ENCODE peak calls at places on chromosomes 11 and 22, in nine cellular contexts. One of them, this sample, is unnamed.

GRCh38 chr11:125423247-125423849 is 72.7 kb downstream of the FEZ1 start:
- DNase-seq in hepatocyte: peak
- DNase-seq in CD4-positive, alpha-beta T cell: no peak
- DNase-seq in retina: no peak
- DNase-seq in heart left ventricle: no peak
- DNase-seq in choroid plexus epithelial cell: peak
- DNase-seq in substantia nigra: no peak
- DNase-seq in coronary artery: no peak
- DNase-seq in effector memory CD4-positive, alpha-beta T cell: no peak
- DNase-seq in this sample: no peak

GRCh38 chr22:38467438-38467903 is 425 bp upstream of the KDELR3 start:
- DNase-seq in hepatocyte: no peak
- DNase-seq in CD4-positive, alpha-beta T cell: no peak
- DNase-seq in substantia nigra: no peak
- DNase-seq in coronary artery: no peak
- DNase-seq in retina: no peak
- DNase-seq in heart left ventricle: peak
- DNase-seq in effector memory CD4-positive, alpha-beta T cell: no peak
- DNase-seq in choroid plexus epithelial cell: no peak
- DNase-seq in this sample: no peak

GRCh38 chr22:23533328-23533762 is 46.7 kb downstream of the IGLL1 start:
- DNase-seq in CD4-positive, alpha-beta T cell: peak
- DNase-seq in coronary artery: no peak
- DNase-seq in effector memory CD4-positive, alpha-beta T cell: no peak
- DNase-seq in heart left ventricle: no peak
- DNase-seq in hepatocyte: peak
- DNase-seq in choroid plexus epithelial cell: peak
- DNase-seq in retina: peak
- DNase-seq in substantia nigra: no peak
- DNase-seq in this sample: peak

GRCh38 chr22:17596226-17596625 is 32.3 kb downstream of the ATP6V1E1 start:
- DNase-seq in heart left ventricle: no peak
- DNase-seq in effector memory CD4-positive, alpha-beta T cell: no peak
- DNase-seq in retina: no peak
- DNase-seq in coronary artery: no peak
- DNase-seq in substantia nigra: no peak
- DNase-seq in hepatocyte: no peak
- DNase-seq in CD4-positive, alpha-beta T cell: no peak
- DNase-seq in choroid plexus epithelial cell: no peak
- DNase-seq in this sample: no peak

GRCh38 chr22:37162221-37163095 is 12.7 kb upstream of the IL2RB start:
- DNase-seq in CD4-positive, alpha-beta T cell: peak
- DNase-seq in substantia nigra: no peak
- DNase-seq in hepatocyte: no peak
- DNase-seq in retina: no peak
- DNase-seq in choroid plexus epithelial cell: peak
- DNase-seq in effector memory CD4-positive, alpha-beta T cell: peak
- DNase-seq in heart left ventricle: peak
- DNase-seq in coronary artery: no peak
- DNase-seq in this sample: no peak

GRCh38 chr11:65422633-65423515 is at the start of gene NEAT1:
- DNase-seq in heart left ventricle: peak
- DNase-seq in choroid plexus epithelial cell: peak
- DNase-seq in effector memory CD4-positive, alpha-beta T cell: peak
- DNase-seq in retina: peak
- DNase-seq in hepatocyte: peak
- DNase-seq in substantia nigra: peak
- DNase-seq in CD4-positive, alpha-beta T cell: peak
- DNase-seq in coronary artery: peak
- DNase-seq in this sample: peak

GRCh38 chr11:62217191-62217748 is 8.8 kb downstream of the SCGB2A1 start:
- DNase-seq in hepatocyte: peak
- DNase-seq in heart left ventricle: no peak
- DNase-seq in CD4-positive, alpha-beta T cell: no peak
- DNase-seq in retina: no peak
- DNase-seq in coronary artery: no peak
- DNase-seq in effector memory CD4-positive, alpha-beta T cell: no peak
- DNase-seq in choroid plexus epithelial cell: peak
- DNase-seq in substantia nigra: no peak
- DNase-seq in this sample: peak

GRCh38 chr11:64225608-64226506 is at the start of the genes NUDT22 and TRPT1:
- DNase-seq in coronary artery: peak
- DNase-seq in heart left ventricle: peak
- DNase-seq in substantia nigra: peak
- DNase-seq in effector memory CD4-positive, alpha-beta T cell: peak
- DNase-seq in CD4-positive, alpha-beta T cell: peak
- DNase-seq in hepatocyte: peak
- DNase-seq in choroid plexus epithelial cell: peak
- DNase-seq in retina: peak
- DNase-seq in this sample: peak

GRCh38 chr22:44179196-44179988 is 1.3 kb upstream of the PARVG start:
- DNase-seq in CD4-positive, alpha-beta T cell: no peak
- DNase-seq in effector memory CD4-positive, alpha-beta T cell: no peak
- DNase-seq in hepatocyte: no peak
- DNase-seq in heart left ventricle: no peak
- DNase-seq in coronary artery: no peak
- DNase-seq in choroid plexus epithelial cell: no peak
- DNase-seq in substantia nigra: no peak
- DNase-seq in retina: no peak
- DNase-seq in this sample: no peak

GRCh38 chr11:70725272-70725671 is 326.9 kb downstream of the CTTN start:
- DNase-seq in substantia nigra: no peak
- DNase-seq in coronary artery: no peak
- DNase-seq in heart left ventricle: no peak
- DNase-seq in retina: no peak
- DNase-seq in effector memory CD4-positive, alpha-beta T cell: no peak
- DNase-seq in hepatocyte: no peak
- DNase-seq in CD4-positive, alpha-beta T cell: no peak
- DNase-seq in choroid plexus epithelial cell: no peak
- DNase-seq in this sample: no peak

GRCh38 chr11:68440254-68440653 is 20.3 kb upstream of the PPP6R3 start:
- DNase-seq in coronary artery: no peak
- DNase-seq in choroid plexus epithelial cell: peak
- DNase-seq in CD4-positive, alpha-beta T cell: no peak
- DNase-seq in hepatocyte: no peak
- DNase-seq in heart left ventricle: no peak
- DNase-seq in substantia nigra: no peak
- DNase-seq in effector memory CD4-positive, alpha-beta T cell: no peak
- DNase-seq in retina: no peak
- DNase-seq in this sample: no peak

GRCh38 chr11:61138940-61139339 is 22.3 kb downstream of the VPS37C start:
- DNase-seq in CD4-positive, alpha-beta T cell: no peak
- DNase-seq in effector memory CD4-positive, alpha-beta T cell: no peak
- DNase-seq in substantia nigra: no peak
- DNase-seq in retina: no peak
- DNase-seq in coronary artery: no peak
- DNase-seq in choroid plexus epithelial cell: peak
- DNase-seq in hepatocyte: no peak
- DNase-seq in heart left ventricle: no peak
- DNase-seq in this sample: no peak

GRCh38 chr11:30586251-30587144 is at the start of gene MPPED2:
- DNase-seq in CD4-positive, alpha-beta T cell: no peak
- DNase-seq in choroid plexus epithelial cell: peak
- DNase-seq in hepatocyte: peak
- DNase-seq in substantia nigra: peak
- DNase-seq in effector memory CD4-positive, alpha-beta T cell: no peak
- DNase-seq in heart left ventricle: peak
- DNase-seq in coronary artery: peak
- DNase-seq in retina: peak
- DNase-seq in this sample: no peak

GRCh38 chr11:12884751-12885318 is 124.3 kb upstream of the RASSF10 start:
- DNase-seq in effector memory CD4-positive, alpha-beta T cell: no peak
- DNase-seq in hepatocyte: peak
- DNase-seq in substantia nigra: no peak
- DNase-seq in choroid plexus epithelial cell: peak
- DNase-seq in coronary artery: no peak
- DNase-seq in retina: no peak
- DNase-seq in CD4-positive, alpha-beta T cell: no peak
- DNase-seq in heart left ventricle: no peak
- DNase-seq in this sample: no peak

GRCh38 chr11:65147352-65148075 is 13.2 kb upstream of the SYVN1 start:
- DNase-seq in heart left ventricle: no peak
- DNase-seq in retina: no peak
- DNase-seq in coronary artery: no peak
- DNase-seq in choroid plexus epithelial cell: no peak
- DNase-seq in CD4-positive, alpha-beta T cell: no peak
- DNase-seq in effector memory CD4-positive, alpha-beta T cell: no peak
- DNase-seq in substantia nigra: no peak
- DNase-seq in hepatocyte: no peak
- DNase-seq in this sample: no peak

GRCh38 chr11:105670811-105671210 is 60.9 kb downstream of the GRIA4 start:
- DNase-seq in retina: no peak
- DNase-seq in choroid plexus epithelial cell: peak
- DNase-seq in effector memory CD4-positive, alpha-beta T cell: no peak
- DNase-seq in CD4-positive, alpha-beta T cell: no peak
- DNase-seq in hepatocyte: no peak
- DNase-seq in heart left ventricle: no peak
- DNase-seq in coronary artery: no peak
- DNase-seq in substantia nigra: no peak
- DNase-seq in this sample: no peak

GRCh38 chr11:8384199-8384821 is 120.6 kb upstream of the LMO1 start:
- DNase-seq in retina: no peak
- DNase-seq in choroid plexus epithelial cell: no peak
- DNase-seq in effector memory CD4-positive, alpha-beta T cell: no peak
- DNase-seq in substantia nigra: peak
- DNase-seq in coronary artery: peak
- DNase-seq in hepatocyte: peak
- DNase-seq in CD4-positive, alpha-beta T cell: no peak
- DNase-seq in heart left ventricle: peak
- DNase-seq in this sample: no peak

GRCh38 chr11:121426476-121427454 is 25.3 kb upstream of the SORL1 start:
- DNase-seq in choroid plexus epithelial cell: no peak
- DNase-seq in hepatocyte: peak
- DNase-seq in coronary artery: no peak
- DNase-seq in retina: peak
- DNase-seq in CD4-positive, alpha-beta T cell: peak
- DNase-seq in effector memory CD4-positive, alpha-beta T cell: no peak
- DNase-seq in substantia nigra: peak
- DNase-seq in heart left ventricle: peak
- DNase-seq in this sample: no peak

GRCh38 chr22:49349181-49349835 is 478.4 kb downstream of the BRD1 start:
- DNase-seq in substantia nigra: no peak
- DNase-seq in coronary artery: no peak
- DNase-seq in retina: no peak
- DNase-seq in CD4-positive, alpha-beta T cell: no peak
- DNase-seq in hepatocyte: no peak
- DNase-seq in effector memory CD4-positive, alpha-beta T cell: no peak
- DNase-seq in heart left ventricle: peak
- DNase-seq in choroid plexus epithelial cell: no peak
- DNase-seq in this sample: no peak

GRCh38 chr22:39496131-39496838 is 5.8 kb upstream of the MIEF1 start:
- DNase-seq in heart left ventricle: peak
- DNase-seq in hepatocyte: peak
- DNase-seq in choroid plexus epithelial cell: peak
- DNase-seq in substantia nigra: peak
- DNase-seq in CD4-positive, alpha-beta T cell: peak
- DNase-seq in retina: peak
- DNase-seq in effector memory CD4-positive, alpha-beta T cell: no peak
- DNase-seq in coronary artery: no peak
- DNase-seq in this sample: peak

GRCh38 chr11:34824425-34824824 is 91.8 kb downstream of the APIP start:
- DNase-seq in hepatocyte: no peak
- DNase-seq in coronary artery: no peak
- DNase-seq in substantia nigra: no peak
- DNase-seq in retina: no peak
- DNase-seq in choroid plexus epithelial cell: no peak
- DNase-seq in heart left ventricle: no peak
- DNase-seq in effector memory CD4-positive, alpha-beta T cell: no peak
- DNase-seq in CD4-positive, alpha-beta T cell: no peak
- DNase-seq in this sample: no peak

GRCh38 chr11:59456661-59457060 is at the start of gene OR4D6:
- DNase-seq in substantia nigra: no peak
- DNase-seq in coronary artery: no peak
- DNase-seq in CD4-positive, alpha-beta T cell: no peak
- DNase-seq in retina: no peak
- DNase-seq in effector memory CD4-positive, alpha-beta T cell: no peak
- DNase-seq in hepatocyte: no peak
- DNase-seq in heart left ventricle: no peak
- DNase-seq in choroid plexus epithelial cell: no peak
- DNase-seq in this sample: no peak

GRCh38 chr11:61482513-61482912 is 26.0 kb upstream of the LRRC10B start:
- DNase-seq in CD4-positive, alpha-beta T cell: peak
- DNase-seq in substantia nigra: no peak
- DNase-seq in hepatocyte: no peak
- DNase-seq in retina: peak
- DNase-seq in choroid plexus epithelial cell: no peak
- DNase-seq in coronary artery: no peak
- DNase-seq in effector memory CD4-positive, alpha-beta T cell: no peak
- DNase-seq in heart left ventricle: no peak
- DNase-seq in this sample: peak

GRCh38 chr11:10373929-10374328 is 69.1 kb downstream of the ADM start:
- DNase-seq in coronary artery: no peak
- DNase-seq in heart left ventricle: no peak
- DNase-seq in retina: no peak
- DNase-seq in choroid plexus epithelial cell: no peak
- DNase-seq in effector memory CD4-positive, alpha-beta T cell: no peak
- DNase-seq in CD4-positive, alpha-beta T cell: no peak
- DNase-seq in hepatocyte: no peak
- DNase-seq in substantia nigra: no peak
- DNase-seq in this sample: no peak

GRCh38 chr11:130206141-130206540 is 46.6 kb downstream of the ST14 start:
- DNase-seq in choroid plexus epithelial cell: no peak
- DNase-seq in CD4-positive, alpha-beta T cell: no peak
- DNase-seq in heart left ventricle: no peak
- DNase-seq in hepatocyte: no peak
- DNase-seq in substantia nigra: no peak
- DNase-seq in retina: no peak
- DNase-seq in effector memory CD4-positive, alpha-beta T cell: no peak
- DNase-seq in coronary artery: no peak
- DNase-seq in this sample: no peak

GRCh38 chr11:77407613-77408012 is 66.3 kb downstream of the PAK1 start:
- DNase-seq in hepatocyte: peak
- DNase-seq in substantia nigra: no peak
- DNase-seq in heart left ventricle: no peak
- DNase-seq in coronary artery: no peak
- DNase-seq in effector memory CD4-positive, alpha-beta T cell: no peak
- DNase-seq in choroid plexus epithelial cell: peak
- DNase-seq in retina: no peak
- DNase-seq in CD4-positive, alpha-beta T cell: no peak
- DNase-seq in this sample: peak

GRCh38 chr11:35343033-35343598 is 76.2 kb downstream of the SLC1A2 start:
- DNase-seq in retina: no peak
- DNase-seq in coronary artery: no peak
- DNase-seq in heart left ventricle: no peak
- DNase-seq in CD4-positive, alpha-beta T cell: no peak
- DNase-seq in substantia nigra: no peak
- DNase-seq in effector memory CD4-positive, alpha-beta T cell: peak
- DNase-seq in choroid plexus epithelial cell: no peak
- DNase-seq in hepatocyte: no peak
- DNase-seq in this sample: no peak

GRCh38 chr22:23084453-23085350 is 14.4 kb downstream of the GNAZ start:
- DNase-seq in effector memory CD4-positive, alpha-beta T cell: no peak
- DNase-seq in retina: no peak
- DNase-seq in CD4-positive, alpha-beta T cell: no peak
- DNase-seq in substantia nigra: no peak
- DNase-seq in hepatocyte: no peak
- DNase-seq in heart left ventricle: no peak
- DNase-seq in choroid plexus epithelial cell: no peak
- DNase-seq in coronary artery: no peak
- DNase-seq in this sample: no peak

GRCh38 chr11:110070176-110070575 is 23.0 kb upstream of the ZC3H12C start:
- DNase-seq in effector memory CD4-positive, alpha-beta T cell: no peak
- DNase-seq in heart left ventricle: no peak
- DNase-seq in substantia nigra: no peak
- DNase-seq in CD4-positive, alpha-beta T cell: no peak
- DNase-seq in choroid plexus epithelial cell: no peak
- DNase-seq in hepatocyte: no peak
- DNase-seq in coronary artery: no peak
- DNase-seq in retina: no peak
- DNase-seq in this sample: no peak

GRCh38 chr11:130827697-130828377 is 88.4 kb downstream of the SNX19 start:
- DNase-seq in effector memory CD4-positive, alpha-beta T cell: no peak
- DNase-seq in substantia nigra: no peak
- DNase-seq in heart left ventricle: no peak
- DNase-seq in coronary artery: peak
- DNase-seq in CD4-positive, alpha-beta T cell: no peak
- DNase-seq in retina: peak
- DNase-seq in choroid plexus epithelial cell: peak
- DNase-seq in hepatocyte: peak
- DNase-seq in this sample: no peak

GRCh38 chr11:130892847-130893246 is 23.4 kb downstream of the SNX19 start:
- DNase-seq in CD4-positive, alpha-beta T cell: no peak
- DNase-seq in heart left ventricle: no peak
- DNase-seq in retina: peak
- DNase-seq in coronary artery: no peak
- DNase-seq in choroid plexus epithelial cell: no peak
- DNase-seq in hepatocyte: no peak
- DNase-seq in substantia nigra: no peak
- DNase-seq in effector memory CD4-positive, alpha-beta T cell: no peak
- DNase-seq in this sample: no peak